ENCODE peak calls at places on chromosomes 2 and 18, in four cellular contexts. V is CD8-positive, alpha-beta memory T cell; Q is NCI-H446; N is posterior cingulate gyrus. E is an unnamed sample.

GRCh38 chr18:77101410-77102245 is 31.0 kb downstream of the MBP start:
- DNase-seq in V (peak; percentile 63), Q (peak; percentile 12), N (peak; percentile 30), E (no peak)

GRCh38 chr18:59719533-59720325 is 22.5 kb upstream of the CCBE1 start:
- DNase-seq in N (no peak), Q (no peak), V (no peak), E (no peak)

GRCh38 chr2:66885775-66886402 is 451.0 kb downstream of the MEIS1 start:
- DNase-seq in N (no peak), V (no peak), Q (peak; percentile 44), E (no peak)

GRCh38 chr2:3282056-3282998 is 95.3 kb downstream of the EIPR1 start:
- DNase-seq in Q (peak; percentile 99), N (peak; percentile 94), V (no peak), E (peak; percentile 89)

GRCh38 chr2:38246105-38246504 is 131.0 kb downstream of the ATL2 start:
- DNase-seq in V (no peak), Q (no peak), N (no peak), E (no peak)

GRCh38 chr18:67199993-67200617 is 316.4 kb downstream of the DSEL start:
- DNase-seq in N (no peak), Q (peak; percentile 77), V (no peak), E (peak; percentile 2)

GRCh38 chr2:10372195-10372861 is 69.6 kb downstream of the HPCAL1 start:
- DNase-seq in Q (no peak), V (no peak), N (no peak), E (no peak)

GRCh38 chr2:70133521-70134348 is 46.5 kb downstream of the PCBP1 start:
- DNase-seq in V (no peak), Q (peak; percentile 33), N (peak; percentile 10), E (peak; percentile 46)

GRCh38 chr18:22047485-22047884 is 121.9 kb upstream of the GATA6 start:
- DNase-seq in N (no peak), Q (no peak), V (no peak), E (no peak)

GRCh38 chr2:102082591-102083586 is 59.7 kb upstream of the IL1R1 start:
- DNase-seq in N (no peak), Q (no peak), V (peak; percentile 50), E (no peak)

GRCh38 chr18:23646282-23646681 is 16.4 kb downstream of the ANKRD29 start:
- DNase-seq in V (no peak), Q (no peak), N (no peak), E (no peak)

GRCh38 chr2:45293182-45293581 is 283.9 kb upstream of the SIX2 start:
- DNase-seq in Q (no peak), V (no peak), N (no peak), E (no peak)

GRCh38 chr2:196206804-196207203 is 35.4 kb upstream of the STK17B start:
- DNase-seq in V (no peak), Q (peak; percentile 29), N (no peak), E (peak; percentile 53)

GRCh38 chr2:176653856-176654443 is 384.7 kb downstream of the MTX2 start:
- DNase-seq in Q (peak; percentile 68), V (peak; percentile 53), N (peak; percentile 74), E (peak; percentile 16)

GRCh38 chr2:163970058-163970806 is 234.4 kb upstream of the FIGN start:
- DNase-seq in N (no peak), Q (no peak), V (no peak), E (no peak)

GRCh38 chr2:31060397-31060796 is 77.8 kb downstream of the GALNT14 start:
- DNase-seq in V (no peak), Q (no peak), N (no peak), E (no peak)

GRCh38 chr2:240439698-240440151 is 4.3 kb downstream of the GPC1 start:
- DNase-seq in N (peak; percentile 66), V (peak; percentile 33), Q (no peak), E (no peak)

GRCh38 chr18:2981212-2981728 is 31.7 kb downstream of the LPIN2 start:
- DNase-seq in N (no peak), V (no peak), Q (no peak), E (no peak)

GRCh38 chr2:189483571-189484415 is 42.5 kb downstream of the WDR75 start:
- DNase-seq in V (no peak), Q (no peak), N (no peak), E (no peak)

GRCh38 chr2:2823061-2823753 is 492.1 kb upstream of the MYT1L start:
- DNase-seq in N (no peak), Q (no peak), V (no peak), E (no peak)

GRCh38 chr2:94874277-94874997 is 3.2 kb downstream of the TEKT4 start:
- DNase-seq in V (peak; percentile 59), Q (peak; percentile 40), N (peak; percentile 74), E (no peak)

GRCh38 chr2:199488772-199489400 is 31.1 kb upstream of the SATB2 start:
- DNase-seq in V (no peak), Q (peak; percentile 60), N (peak; percentile 79), E (no peak)

GRCh38 chr2:175203621-175204496 is 22.3 kb upstream of the ATP5MC3 start:
- DNase-seq in Q (peak; percentile 51), V (peak; percentile 52), N (peak; percentile 77), E (peak; percentile 43)

GRCh38 chr2:177117755-177118154 is 94.8 kb upstream of the HNRNPA3 start:
- DNase-seq in N (no peak), V (no peak), Q (no peak), E (no peak)

GRCh38 chr2:160225722-160226121 is 25.6 kb upstream of the ITGB6 start:
- DNase-seq in V (no peak), N (no peak), Q (peak; percentile 15), E (no peak)

GRCh38 chr2:156399950-156400703 is 36.1 kb upstream of the GPD2 start:
- DNase-seq in N (peak; percentile 94), V (no peak), Q (peak; percentile 83), E (peak; percentile 87)